ENCODE peak calls at places on chromosomes 6 and 20, in eight cellular contexts. One of them, this sample, is unnamed.

GRCh38 chr6:107803957-107804356 is 20.2 kb downstream of the SCML4 start:
- DNase-seq in stimulated activated CD4-positive, alpha-beta T cell treated with anti-CD3 and anti-CD28 coated beads, Interleukin-4, amount 100 ng/mL, for 48 hours: no peak
- DNase-seq in RCC 7860: no peak
- DNase-seq in H9: no peak
- DNase-seq in NCI-H2171 treated with DMSO at 0.1 percent for 48 hours: no peak
- DNase-seq in GM03348: no peak
- DNase-seq in posterior vena cava: no peak
- DNase-seq in NCI-H1694: no peak
- DNase-seq in this sample: no peak

GRCh38 chr6:142871910-142872331 is 73.1 kb downstream of the HIVEP2 start:
- DNase-seq in stimulated activated CD4-positive, alpha-beta T cell treated with anti-CD3 and anti-CD28 coated beads, Interleukin-4, amount 100 ng/mL, for 48 hours: peak
- DNase-seq in RCC 7860: peak
- DNase-seq in H9: no peak
- DNase-seq in NCI-H2171 treated with DMSO at 0.1 percent for 48 hours: no peak
- DNase-seq in GM03348: peak
- DNase-seq in posterior vena cava: no peak
- DNase-seq in NCI-H1694: no peak
- DNase-seq in this sample: peak

GRCh38 chr6:26216886-26217713 is 129.9 kb downstream of the HFE start:
- DNase-seq in stimulated activated CD4-positive, alpha-beta T cell treated with anti-CD3 and anti-CD28 coated beads, Interleukin-4, amount 100 ng/mL, for 48 hours: peak
- DNase-seq in RCC 7860: no peak
- DNase-seq in H9: peak
- DNase-seq in NCI-H2171 treated with DMSO at 0.1 percent for 48 hours: peak
- DNase-seq in GM03348: peak
- DNase-seq in posterior vena cava: peak
- DNase-seq in NCI-H1694: no peak
- DNase-seq in this sample: peak

GRCh38 chr20:24672181-24672880 is 202.9 kb downstream of the SYNDIG1 start:
- DNase-seq in stimulated activated CD4-positive, alpha-beta T cell treated with anti-CD3 and anti-CD28 coated beads, Interleukin-4, amount 100 ng/mL, for 48 hours: no peak
- DNase-seq in RCC 7860: peak
- DNase-seq in H9: no peak
- DNase-seq in NCI-H2171 treated with DMSO at 0.1 percent for 48 hours: no peak
- DNase-seq in GM03348: no peak
- DNase-seq in posterior vena cava: peak
- DNase-seq in NCI-H1694: no peak
- DNase-seq in this sample: peak

GRCh38 chr20:44728835-44729342 is 13.7 kb downstream of the CCN5 start:
- DNase-seq in stimulated activated CD4-positive, alpha-beta T cell treated with anti-CD3 and anti-CD28 coated beads, Interleukin-4, amount 100 ng/mL, for 48 hours: no peak
- DNase-seq in RCC 7860: peak
- DNase-seq in H9: peak
- DNase-seq in NCI-H2171 treated with DMSO at 0.1 percent for 48 hours: peak
- DNase-seq in GM03348: peak
- DNase-seq in posterior vena cava: peak
- DNase-seq in NCI-H1694: no peak
- DNase-seq in this sample: peak

GRCh38 chr6:125095501-125096301 is 57.9 kb upstream of the TPD52L1 start:
- DNase-seq in stimulated activated CD4-positive, alpha-beta T cell treated with anti-CD3 and anti-CD28 coated beads, Interleukin-4, amount 100 ng/mL, for 48 hours: no peak
- DNase-seq in RCC 7860: no peak
- DNase-seq in H9: no peak
- DNase-seq in NCI-H2171 treated with DMSO at 0.1 percent for 48 hours: no peak
- DNase-seq in GM03348: peak
- DNase-seq in posterior vena cava: no peak
- DNase-seq in NCI-H1694: no peak
- DNase-seq in this sample: peak

GRCh38 chr20:13671500-13672288 is 33.0 kb upstream of the TASP1 start:
- DNase-seq in stimulated activated CD4-positive, alpha-beta T cell treated with anti-CD3 and anti-CD28 coated beads, Interleukin-4, amount 100 ng/mL, for 48 hours: no peak
- DNase-seq in RCC 7860: no peak
- DNase-seq in H9: no peak
- DNase-seq in NCI-H2171 treated with DMSO at 0.1 percent for 48 hours: no peak
- DNase-seq in GM03348: peak
- DNase-seq in posterior vena cava: no peak
- DNase-seq in NCI-H1694: no peak
- DNase-seq in this sample: peak

GRCh38 chr20:38864662-38865061 is 59.2 kb downstream of the PPP1R16B start:
- DNase-seq in stimulated activated CD4-positive, alpha-beta T cell treated with anti-CD3 and anti-CD28 coated beads, Interleukin-4, amount 100 ng/mL, for 48 hours: no peak
- DNase-seq in RCC 7860: no peak
- DNase-seq in H9: no peak
- DNase-seq in NCI-H2171 treated with DMSO at 0.1 percent for 48 hours: no peak
- DNase-seq in GM03348: no peak
- DNase-seq in posterior vena cava: peak
- DNase-seq in NCI-H1694: no peak
- DNase-seq in this sample: no peak

GRCh38 chr20:22949710-22950109 is 85.4 kb upstream of the SSTR4 start:
- DNase-seq in stimulated activated CD4-positive, alpha-beta T cell treated with anti-CD3 and anti-CD28 coated beads, Interleukin-4, amount 100 ng/mL, for 48 hours: no peak
- DNase-seq in RCC 7860: no peak
- DNase-seq in H9: no peak
- DNase-seq in NCI-H2171 treated with DMSO at 0.1 percent for 48 hours: no peak
- DNase-seq in GM03348: no peak
- DNase-seq in posterior vena cava: no peak
- DNase-seq in NCI-H1694: no peak
- DNase-seq in this sample: no peak

GRCh38 chr6:95203153-95203754 is 374.1 kb upstream of the MANEA start:
- DNase-seq in stimulated activated CD4-positive, alpha-beta T cell treated with anti-CD3 and anti-CD28 coated beads, Interleukin-4, amount 100 ng/mL, for 48 hours: peak
- DNase-seq in RCC 7860: no peak
- DNase-seq in H9: no peak
- DNase-seq in NCI-H2171 treated with DMSO at 0.1 percent for 48 hours: peak
- DNase-seq in GM03348: peak
- DNase-seq in posterior vena cava: no peak
- DNase-seq in NCI-H1694: peak
- DNase-seq in this sample: peak

GRCh38 chr6:161257778-161258457 is 15.9 kb downstream of the AGPAT4 start:
- DNase-seq in stimulated activated CD4-positive, alpha-beta T cell treated with anti-CD3 and anti-CD28 coated beads, Interleukin-4, amount 100 ng/mL, for 48 hours: no peak
- DNase-seq in RCC 7860: peak
- DNase-seq in H9: no peak
- DNase-seq in NCI-H2171 treated with DMSO at 0.1 percent for 48 hours: peak
- DNase-seq in GM03348: peak
- DNase-seq in posterior vena cava: no peak
- DNase-seq in NCI-H1694: no peak
- DNase-seq in this sample: no peak

GRCh38 chr6:113385020-113385431 is 472.1 kb upstream of the MARCKS start:
- DNase-seq in stimulated activated CD4-positive, alpha-beta T cell treated with anti-CD3 and anti-CD28 coated beads, Interleukin-4, amount 100 ng/mL, for 48 hours: no peak
- DNase-seq in RCC 7860: peak
- DNase-seq in H9: no peak
- DNase-seq in NCI-H2171 treated with DMSO at 0.1 percent for 48 hours: no peak
- DNase-seq in GM03348: peak
- DNase-seq in posterior vena cava: no peak
- DNase-seq in NCI-H1694: no peak
- DNase-seq in this sample: no peak

GRCh38 chr20:39885975-39886649 is 802.9 kb downstream of the MAFB start:
- DNase-seq in stimulated activated CD4-positive, alpha-beta T cell treated with anti-CD3 and anti-CD28 coated beads, Interleukin-4, amount 100 ng/mL, for 48 hours: no peak
- DNase-seq in RCC 7860: peak
- DNase-seq in H9: peak
- DNase-seq in NCI-H2171 treated with DMSO at 0.1 percent for 48 hours: peak
- DNase-seq in GM03348: peak
- DNase-seq in posterior vena cava: peak
- DNase-seq in NCI-H1694: peak
- DNase-seq in this sample: peak

GRCh38 chr6:77123527-77123926 is 339.8 kb downstream of the HTR1B start:
- DNase-seq in stimulated activated CD4-positive, alpha-beta T cell treated with anti-CD3 and anti-CD28 coated beads, Interleukin-4, amount 100 ng/mL, for 48 hours: no peak
- DNase-seq in RCC 7860: no peak
- DNase-seq in H9: no peak
- DNase-seq in NCI-H2171 treated with DMSO at 0.1 percent for 48 hours: no peak
- DNase-seq in GM03348: no peak
- DNase-seq in posterior vena cava: no peak
- DNase-seq in NCI-H1694: no peak
- DNase-seq in this sample: no peak

GRCh38 chr6:79073888-79074287 is 4.2 kb downstream of the PHIP start:
- DNase-seq in stimulated activated CD4-positive, alpha-beta T cell treated with anti-CD3 and anti-CD28 coated beads, Interleukin-4, amount 100 ng/mL, for 48 hours: no peak
- DNase-seq in RCC 7860: no peak
- DNase-seq in H9: no peak
- DNase-seq in NCI-H2171 treated with DMSO at 0.1 percent for 48 hours: no peak
- DNase-seq in GM03348: no peak
- DNase-seq in posterior vena cava: no peak
- DNase-seq in NCI-H1694: no peak
- DNase-seq in this sample: no peak

This sample was measured in myocyte.